ENCODE peak calls at places on chromosome 18, in four cellular contexts. W, E, J and K are unnamed samples.

GRCh38 chr18:51614033-51614432 is 416.6 kb upstream of the MEX3C start:
- DNase-seq in E (no peak), W (peak), J (no peak), K (no peak)

GRCh38 chr18:9876867-9877654 is 8.7 kb upstream of the TXNDC2 start:
- DNase-seq in J (no peak), E (peak), W (peak), K (no peak)

GRCh38 chr18:47370052-47370451 is 118.6 kb upstream of the SKOR2 start:
- DNase-seq in J (no peak), E (no peak), W (no peak), K (no peak)

GRCh38 chr18:36392163-36392887 is 94.8 kb downstream of the FHOD3 start:
- DNase-seq in J (no peak), W (no peak), E (peak), K (no peak)

GRCh38 chr18:46134920-46135675 is 30.9 kb downstream of the HAUS1 start:
- DNase-seq in E (no peak), J (no peak), W (peak), K (no peak)

GRCh38 chr18:53909668-53910067 is 314.8 kb downstream of the MBD2 start:
- DNase-seq in J (peak), E (peak), W (peak), K (no peak)

GRCh38 chr18:4658804-4659203 is 203.7 kb upstream of the DLGAP1 start:
- DNase-seq in E (no peak), W (no peak), J (no peak), K (no peak)

GRCh38 chr18:67672719-67673118 is 156.2 kb upstream of the DSEL start:
- DNase-seq in W (no peak), E (no peak), J (no peak), K (no peak)

GRCh38 chr18:51017140-51017874 is 12.7 kb upstream of the SMAD4 start:
- DNase-seq in E (no peak), W (peak), J (no peak), K (peak)

GRCh38 chr18:59559528-59559927 is 137.7 kb downstream of the CCBE1 start:
- DNase-seq in W (no peak), J (no peak), E (no peak), K (no peak)

GRCh38 chr18:46220116-46220515 is 115.9 kb downstream of the HAUS1 start:
- DNase-seq in J (no peak), E (peak), W (no peak), K (no peak)

GRCh38 chr18:42339324-42339723 is 384.3 kb downstream of the PIK3C3 start:
- DNase-seq in J (no peak), E (no peak), W (no peak), K (no peak)

GRCh38 chr18:74473976-74474375 is 16.9 kb upstream of the DIPK1C start:
- DNase-seq in J (no peak), E (no peak), W (no peak), K (no peak)

GRCh38 chr18:77167276-77167675 is 34.7 kb upstream of the MBP start:
- DNase-seq in J (no peak), W (no peak), E (no peak), K (no peak)

DNA sequence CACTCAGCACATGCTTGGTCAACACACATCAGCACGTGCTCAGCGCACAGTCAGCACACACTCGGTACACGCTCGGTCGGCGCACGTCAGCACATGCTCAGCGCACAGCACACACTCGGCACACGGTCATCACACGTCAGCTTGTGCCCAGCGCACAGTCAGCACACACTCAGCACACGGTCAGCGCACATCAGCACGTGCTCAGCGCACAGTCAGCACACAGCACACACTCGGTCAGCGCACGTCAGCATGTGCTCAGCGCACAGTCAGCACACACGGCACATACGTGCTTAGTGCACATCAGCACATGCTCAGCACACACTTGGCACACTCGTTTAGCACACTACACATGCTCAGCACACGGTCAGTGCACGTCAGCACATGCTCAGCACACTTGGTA is 49.7 kb upstream of the NFATC1 start:
- DNase-seq in E (no peak), W (no peak), J (no peak), K (no peak)
- H4K8ac ChIP-seq in E (no peak), W (no peak), J (no peak), K (no peak)

DNA sequence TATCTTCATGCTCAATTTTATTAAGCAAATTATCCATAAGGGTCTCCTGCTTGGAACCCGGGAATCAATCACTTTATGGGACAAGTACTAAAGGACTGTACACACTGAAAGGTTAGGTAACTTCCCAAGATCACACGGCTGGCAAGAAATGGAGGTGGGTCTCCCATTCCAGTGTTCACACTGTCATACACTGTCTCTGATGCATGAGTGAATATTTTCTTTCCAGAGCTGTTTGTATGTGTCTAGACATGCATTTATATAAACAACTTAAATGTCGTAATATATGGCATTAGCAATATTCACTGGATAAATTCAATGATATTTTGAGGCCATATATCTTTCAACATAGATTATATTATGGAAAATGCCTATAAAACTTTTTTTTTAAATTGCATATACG is 223.4 kb downstream of the DYM start:
- DNase-seq in E (no peak), W (no peak), J (no peak), K (no peak)
- H4K5ac ChIP-seq in E (no peak), W (no peak), J (no peak), K (no peak)

DNA sequence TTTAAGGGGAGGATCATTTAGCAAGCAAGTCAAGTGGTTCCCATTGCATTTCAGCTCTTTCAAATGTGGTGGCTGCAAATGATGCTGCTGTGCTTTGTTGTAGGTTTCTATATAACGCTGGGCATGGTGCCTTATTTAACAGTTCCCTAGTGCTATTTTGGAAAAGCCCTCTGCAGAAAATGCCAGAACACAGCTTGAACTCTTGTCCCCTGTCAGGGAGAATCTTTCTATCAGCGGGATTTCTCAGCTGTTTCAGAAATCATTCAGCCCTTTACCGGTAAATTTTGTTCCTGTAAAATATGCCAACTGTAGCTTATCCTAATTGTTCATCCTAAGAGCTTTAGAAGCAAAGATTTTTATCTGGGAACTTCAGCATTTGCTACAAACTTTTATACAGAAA is 77.8 kb upstream of the DTNA start:
- DNase-seq in E (no peak), J (no peak), W (no peak), K (no peak)
- H4K8ac ChIP-seq in E (no peak), J (no peak), W (no peak), K (no peak)

DNA sequence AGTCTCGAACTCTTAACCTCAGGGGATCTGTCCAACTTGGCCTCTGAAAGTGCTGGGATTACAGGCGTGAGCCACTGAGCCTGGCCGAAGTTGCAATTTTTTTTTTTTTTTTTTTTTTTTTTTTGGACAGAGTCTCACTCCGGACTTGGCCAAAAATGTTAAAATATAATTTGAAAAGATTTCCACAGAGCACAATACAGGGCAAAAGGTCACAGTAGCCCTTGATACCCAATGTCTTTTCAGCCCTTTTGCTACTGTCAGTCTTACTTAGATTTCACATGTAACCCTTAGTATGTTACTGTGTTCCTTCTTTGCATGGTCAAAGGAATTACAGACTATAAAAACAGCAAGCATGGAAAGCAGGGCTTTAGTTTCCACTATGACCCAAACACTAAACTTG is 42.5 kb upstream of the MAPRE2 start:
- DNase-seq in J (no peak), E (no peak), W (no peak), K (no peak)
- H4K5ac ChIP-seq in J (no peak), E (no peak), W (no peak), K (no peak)

GRCh38 chr18:62388855-62389760 is 64.0 kb downstream of the TNFRSF11A start:
- DNase-seq in E (no peak), J (no peak), W (no peak), K (no peak)
- H4K8ac ChIP-seq in E (no peak), J (peak), W (no peak), K (no peak)

DNA sequence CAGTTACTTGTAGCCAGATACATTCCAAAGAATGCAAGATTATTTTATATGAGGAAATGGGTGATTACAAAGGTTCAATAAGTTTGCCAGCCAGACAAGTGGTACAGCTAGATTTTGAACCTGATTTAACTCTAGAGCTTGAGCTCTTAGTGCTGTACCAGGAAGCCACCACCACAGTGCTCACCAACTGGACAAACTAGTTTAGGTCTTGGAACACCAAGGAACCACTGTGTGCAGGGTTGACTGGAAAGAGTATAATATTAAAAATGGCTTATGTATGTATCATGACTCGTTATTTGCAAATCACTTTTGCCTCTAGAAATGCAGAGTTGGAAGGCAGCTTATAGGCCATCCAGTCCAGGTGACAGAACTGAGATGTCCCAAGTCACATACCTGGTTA is 177.2 kb downstream of the TXNL1 start:
- DNase-seq in J (no peak), W (no peak), E (no peak), K (no peak)
- H4K5ac ChIP-seq in J (no peak), W (no peak), E (no peak), K (no peak)